ENCODE peak calls at places on chromosomes 4 and X, in four cellular contexts. One of them, this sample, is unnamed.

GRCh38 chrX:104913348-104913747 is 307.1 kb downstream of the TEX13A start:
- DNase-seq in GM12878: no peak
- DNase-seq in HepG2: peak; percentile 1
- DNase-seq in IMR-90: no peak
- DNase-seq in this sample: peak; percentile 0

GRCh38 chr4:1412376-1413220 is 6.4 kb upstream of the NKX1-1 start:
- DNase-seq in HepG2: no peak
- DNase-seq in IMR-90: no peak
- DNase-seq in GM12878: no peak
- DNase-seq in this sample: peak; percentile 11

GRCh38 chr4:10529256-10529890 is 72.1 kb upstream of the ZNF518B start:
- DNase-seq in IMR-90: no peak
- DNase-seq in HepG2: no peak
- DNase-seq in GM12878: no peak
- DNase-seq in this sample: peak; percentile 5

GRCh38 chr4:170386974-170387373 is 297.2 kb upstream of the AADAT start:
- DNase-seq in IMR-90: peak; percentile 46
- DNase-seq in HepG2: no peak
- DNase-seq in GM12878: no peak
- DNase-seq in this sample: no peak

GRCh38 chrX:42102586-42103282 is 179.4 kb upstream of the CASK start:
- DNase-seq in HepG2: no peak
- DNase-seq in GM12878: no peak
- DNase-seq in IMR-90: no peak
- DNase-seq in this sample: no peak

GRCh38 chr4:88320780-88321373 is 36.5 kb upstream of the PPM1K start:
- DNase-seq in IMR-90: no peak
- DNase-seq in HepG2: no peak
- DNase-seq in GM12878: peak; percentile 83
- DNase-seq in this sample: no peak

GRCh38 chr4:72629540-72629939 is 60.5 kb upstream of the ADAMTS3 start:
- DNase-seq in GM12878: no peak
- DNase-seq in IMR-90: no peak
- DNase-seq in HepG2: no peak
- DNase-seq in this sample: no peak

GRCh38 chrX:23012162-23012561 is 12.4 kb downstream of the DDX53 start:
- DNase-seq in IMR-90: no peak
- DNase-seq in HepG2: no peak
- DNase-seq in GM12878: no peak
- DNase-seq in this sample: no peak

GRCh38 chr4:168877779-168878491 is 132.1 kb downstream of the CBR4 start:
- DNase-seq in IMR-90: no peak
- DNase-seq in HepG2: no peak
- DNase-seq in GM12878: no peak
- DNase-seq in this sample: no peak

GRCh38 chrX:8274166-8274565 is 103.1 kb upstream of the VCX2 start:
- DNase-seq in IMR-90: no peak
- DNase-seq in GM12878: no peak
- DNase-seq in HepG2: no peak
- DNase-seq in this sample: no peak

GRCh38 chr4:147019061-147019460 is 73.4 kb upstream of the TTC29 start:
- DNase-seq in HepG2: peak; percentile 47
- DNase-seq in IMR-90: peak; percentile 56
- DNase-seq in GM12878: no peak
- DNase-seq in this sample: peak; percentile 43

GRCh38 chr4:147017081-147017480 is 71.4 kb upstream of the TTC29 start:
- DNase-seq in GM12878: no peak
- DNase-seq in HepG2: no peak
- DNase-seq in IMR-90: peak; percentile 1
- DNase-seq in this sample: no peak

GRCh38 chr4:147011386-147011785 is 65.7 kb upstream of the TTC29 start:
- DNase-seq in HepG2: no peak
- DNase-seq in GM12878: no peak
- DNase-seq in IMR-90: no peak
- DNase-seq in this sample: no peak

GRCh38 chr4:147014946-147015345 is 69.3 kb upstream of the TTC29 start:
- DNase-seq in HepG2: no peak
- DNase-seq in GM12878: no peak
- DNase-seq in IMR-90: no peak
- DNase-seq in this sample: no peak

DNA sequence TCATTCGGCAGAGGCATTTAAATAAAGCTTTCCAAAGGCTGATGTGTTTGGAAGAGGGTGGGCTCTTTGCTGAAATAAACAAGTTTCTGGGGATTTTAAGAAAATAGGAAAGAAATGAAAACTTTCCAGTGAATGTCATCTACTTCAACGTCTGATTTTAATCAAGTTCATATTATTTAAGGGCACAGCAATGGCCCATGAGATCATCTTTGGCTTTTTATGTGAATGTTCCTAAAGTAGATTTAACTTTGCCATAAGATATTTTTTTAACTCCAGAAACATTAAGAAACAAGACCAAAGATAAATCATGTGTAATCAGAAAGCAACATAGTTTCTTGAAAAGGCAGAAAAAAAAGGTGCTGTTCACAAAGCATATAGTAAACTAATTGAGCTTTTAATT is 69.9 kb upstream of the TTC29 start:
- DNase-seq in HepG2: no peak
- DNase-seq in IMR-90: no peak
- DNase-seq in GM12878: no peak
- DNase-seq in this sample: no peak
- TF ChIP-seq RFX5 in HepG2: no peak
- TF ChIP-seq RFX5 in IMR-90: no peak
- TF ChIP-seq RFX5 in GM12878: no peak
- TF ChIP-seq RFX5 in this sample: no peak

GRCh38 chr4:109290918-109291317 is 11.5 kb downstream of the COL25A1 start:
- DNase-seq in GM12878: no peak
- DNase-seq in IMR-90: no peak
- DNase-seq in HepG2: no peak
- DNase-seq in this sample: peak; percentile 43

GRCh38 chr4:109295081-109295480 is 7.4 kb downstream of the COL25A1 start:
- DNase-seq in IMR-90: no peak
- DNase-seq in HepG2: no peak
- DNase-seq in GM12878: no peak
- DNase-seq in this sample: no peak

GRCh38 chr4:109296545-109296944 is 5.9 kb downstream of the COL25A1 start:
- DNase-seq in IMR-90: no peak
- DNase-seq in HepG2: no peak
- DNase-seq in GM12878: no peak
- DNase-seq in this sample: no peak

GRCh38 chr4:109294006-109294405 is 8.5 kb downstream of the COL25A1 start:
- DNase-seq in GM12878: no peak
- DNase-seq in IMR-90: no peak
- DNase-seq in HepG2: peak; percentile 15
- DNase-seq in this sample: peak; percentile 42

DNA sequence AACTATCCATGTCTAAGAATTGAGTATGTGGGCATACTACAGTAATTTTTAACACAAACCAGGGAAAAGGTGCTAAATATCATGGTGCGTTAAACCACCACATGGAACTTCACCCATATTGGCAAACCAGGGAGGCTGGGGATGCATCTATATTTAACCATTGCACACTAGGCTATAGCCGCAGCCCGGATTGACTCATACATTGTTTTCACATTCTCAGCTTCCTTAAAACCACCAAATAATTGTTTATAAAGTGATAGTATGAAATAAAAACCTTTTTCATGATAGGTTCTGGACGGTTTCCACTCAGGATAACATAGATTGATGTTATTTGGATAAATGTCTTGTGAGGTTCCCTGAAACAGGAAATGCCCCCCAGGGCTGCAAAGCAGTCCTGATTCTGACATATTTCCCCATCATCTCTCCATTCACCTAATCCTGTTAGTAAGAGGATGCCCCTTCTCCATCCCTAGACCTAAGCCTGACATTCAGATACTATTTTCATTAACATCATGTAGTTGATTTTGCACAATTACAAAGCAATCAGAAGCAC is 7.9 kb downstream of the COL25A1 start:
- DNase-seq in GM12878: no peak
- DNase-seq in HepG2: no peak
- DNase-seq in IMR-90: peak; percentile 13
- DNase-seq in this sample: no peak
- TF ChIP-seq RFX5 in GM12878: no peak
- TF ChIP-seq RFX5 in HepG2: no peak
- TF ChIP-seq RFX5 in IMR-90: no peak
- TF ChIP-seq RFX5 in this sample: no peak

GRCh38 chr4:155548173-155548572 is 118.5 kb upstream of the GUCY1A1 start:
- DNase-seq in GM12878: no peak
- DNase-seq in HepG2: no peak
- DNase-seq in IMR-90: peak; percentile 14
- DNase-seq in this sample: no peak

GRCh38 chr4:155546451-155546850 is 120.2 kb upstream of the GUCY1A1 start:
- DNase-seq in IMR-90: peak; percentile 43
- DNase-seq in HepG2: no peak
- DNase-seq in GM12878: no peak
- DNase-seq in this sample: no peak

GRCh38 chr4:155552180-155552579 is 114.5 kb upstream of the GUCY1A1 start:
- DNase-seq in HepG2: no peak
- DNase-seq in GM12878: no peak
- DNase-seq in IMR-90: peak; percentile 81
- DNase-seq in this sample: no peak
- TF ChIP-seq RFX5 in HepG2: no peak
- TF ChIP-seq RFX5 in GM12878: no peak
- TF ChIP-seq RFX5 in IMR-90: no peak
- TF ChIP-seq RFX5 in this sample: no peak

GRCh38 chr4:174230148-174230547 is 53.3 kb downstream of the FBXO8 start:
- DNase-seq in HepG2: no peak
- DNase-seq in GM12878: no peak
- DNase-seq in IMR-90: no peak
- DNase-seq in this sample: no peak

GRCh38 chr4:174225247-174226054 is 58.0 kb downstream of the FBXO8 start:
- DNase-seq in HepG2: no peak
- DNase-seq in GM12878: no peak
- DNase-seq in IMR-90: no peak
- DNase-seq in this sample: no peak

GRCh38 chr4:174222266-174222872 is 61.1 kb downstream of the FBXO8 start:
- DNase-seq in IMR-90: peak; percentile 29
- DNase-seq in HepG2: peak; percentile 16
- DNase-seq in GM12878: no peak
- DNase-seq in this sample: peak; percentile 37

GRCh38 chr4:174228988-174229387 is 54.5 kb downstream of the FBXO8 start:
- DNase-seq in GM12878: no peak
- DNase-seq in IMR-90: no peak
- DNase-seq in HepG2: no peak
- DNase-seq in this sample: no peak

DNA sequence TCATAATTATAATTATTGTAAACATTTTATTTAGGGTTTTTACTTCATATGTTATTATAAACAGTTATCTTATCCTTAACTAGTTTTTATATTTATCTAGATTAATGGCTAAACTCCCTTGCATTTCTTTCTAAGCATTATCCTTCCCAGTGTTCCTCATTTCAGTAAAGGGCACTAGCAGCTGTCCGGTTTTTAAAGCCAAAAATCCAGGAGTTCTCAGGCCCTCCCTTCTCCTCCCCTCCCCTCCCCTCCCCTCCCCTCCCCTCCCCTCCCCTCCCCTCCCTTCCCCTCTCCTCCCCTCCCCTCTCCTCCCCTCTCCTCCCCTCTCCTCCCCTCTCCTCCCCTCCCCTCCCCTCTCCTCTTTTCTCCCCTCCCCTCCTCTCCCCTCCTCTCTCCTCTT is 58.9 kb downstream of the FBXO8 start:
- DNase-seq in HepG2: no peak
- DNase-seq in IMR-90: no peak
- DNase-seq in GM12878: no peak
- DNase-seq in this sample: no peak
- TF ChIP-seq RFX5 in HepG2: no peak
- TF ChIP-seq RFX5 in IMR-90: no peak
- TF ChIP-seq RFX5 in GM12878: no peak
- TF ChIP-seq RFX5 in this sample: no peak

DNA sequence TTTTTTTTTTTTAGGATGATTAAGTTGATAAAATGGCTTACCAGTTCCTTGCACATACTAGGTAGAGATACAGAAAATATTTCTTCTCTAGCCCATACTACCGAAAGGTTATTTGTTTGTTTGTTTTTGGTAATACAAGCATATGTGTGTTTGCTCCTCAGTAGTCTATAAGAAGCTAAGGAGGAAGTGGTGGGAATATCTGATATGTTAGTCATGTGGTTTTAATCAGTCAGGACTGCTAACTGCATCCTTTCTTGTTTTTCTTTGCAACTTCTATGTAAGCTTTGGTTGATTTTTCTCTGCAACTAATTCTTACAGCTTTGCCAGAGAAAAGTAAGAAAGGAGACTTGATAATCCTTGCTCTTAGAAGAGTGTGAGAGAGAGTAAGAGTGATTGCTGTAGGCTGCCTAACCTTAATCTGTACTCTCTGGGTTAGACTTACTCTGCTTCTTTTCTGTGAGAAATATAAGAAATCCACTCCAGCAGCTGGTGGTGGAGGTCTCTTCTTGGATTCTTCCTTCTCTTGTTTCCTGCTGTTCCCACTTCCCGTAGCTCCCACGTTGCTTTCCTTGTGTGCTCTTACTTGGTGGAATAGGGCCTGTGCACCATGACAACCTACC is 28.3 kb downstream of the SEPTIN11 start:
- DNase-seq in IMR-90: peak; percentile 87
- DNase-seq in HepG2: no peak
- DNase-seq in GM12878: no peak
- DNase-seq in this sample: no peak
- TF ChIP-seq RFX5 in IMR-90: no peak
- TF ChIP-seq RFX5 in HepG2: no peak
- TF ChIP-seq RFX5 in GM12878: no peak
- TF ChIP-seq RFX5 in this sample: no peak

GRCh38 chrX:115902995-115903394 is 267.5 kb upstream of the AGTR2 start:
- DNase-seq in IMR-90: no peak
- DNase-seq in HepG2: no peak
- DNase-seq in GM12878: no peak
- DNase-seq in this sample: no peak
- TF ChIP-seq RFX5 in IMR-90: no peak
- TF ChIP-seq RFX5 in HepG2: no peak
- TF ChIP-seq RFX5 in GM12878: no peak
- TF ChIP-seq RFX5 in this sample: no peak

DNA sequence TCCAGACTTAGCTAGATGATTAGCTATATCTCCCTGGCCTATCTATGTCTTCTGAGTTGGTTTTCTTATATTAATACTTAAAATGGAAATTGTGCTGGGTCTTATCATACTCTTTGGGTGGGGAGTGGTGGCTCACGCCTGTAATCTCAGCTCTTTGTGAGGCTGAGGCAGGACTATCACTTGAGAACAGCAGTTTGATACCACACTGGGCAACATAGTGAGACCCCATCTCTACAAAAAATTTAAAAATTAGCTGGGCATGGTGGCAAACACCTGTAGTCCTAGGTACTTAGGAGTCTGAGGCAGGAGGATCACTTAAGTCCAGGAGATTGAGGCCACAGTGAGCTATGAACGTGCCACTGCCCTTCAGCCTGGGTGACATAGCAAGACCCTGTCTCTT is 30.4 kb downstream of the WDFY3 start:
- DNase-seq in IMR-90: no peak
- DNase-seq in HepG2: no peak
- DNase-seq in GM12878: no peak
- DNase-seq in this sample: no peak
- TF ChIP-seq RFX5 in IMR-90: no peak
- TF ChIP-seq RFX5 in HepG2: no peak
- TF ChIP-seq RFX5 in GM12878: no peak
- TF ChIP-seq RFX5 in this sample: no peak

GRCh38 chrX:49272426-49272825 is 2.8 kb downstream of the PPP1R3F start:
- DNase-seq in HepG2: no peak
- DNase-seq in GM12878: no peak
- DNase-seq in IMR-90: no peak
- DNase-seq in this sample: no peak
- TF ChIP-seq RFX5 in HepG2: no peak
- TF ChIP-seq RFX5 in GM12878: no peak
- TF ChIP-seq RFX5 in IMR-90: no peak
- TF ChIP-seq RFX5 in this sample: no peak

GRCh38 chr4:21139327-21139726 is 439.1 kb downstream of the PACRGL start:
- DNase-seq in HepG2: no peak
- DNase-seq in IMR-90: no peak
- DNase-seq in GM12878: no peak
- DNase-seq in this sample: no peak
- TF ChIP-seq RFX5 in HepG2: no peak
- TF ChIP-seq RFX5 in IMR-90: no peak
- TF ChIP-seq RFX5 in GM12878: no peak
- TF ChIP-seq RFX5 in this sample: no peak

This sample was measured in K562.